ENCODE peak calls at places on chromosome 1, in eight cellular contexts. X, Y, P, I, G, N, W and V are unnamed samples.

GRCh38 chr1:23090056-23090455 is 70.8 kb downstream of the KDM1A start:
- DNase-seq in G (no peak), X (no peak), W (no peak), N (no peak), Y (no peak), P (no peak), I (no peak), V (no peak)

GRCh38 chr1:6130596-6130995 is 49.5 kb downstream of the CHD5 start:
- DNase-seq in Y (no peak), W (peak; percentile 29), N (no peak), P (no peak), G (no peak), X (no peak), I (no peak), V (no peak)

GRCh38 chr1:113783254-113784103 is 24.2 kb upstream of the PHTF1 start:
- DNase-seq in I (peak; percentile 67), X (peak; percentile 12), N (peak; percentile 9), Y (peak; percentile 66), P (no peak), W (no peak), G (peak; percentile 43), V (no peak)

GRCh38 chr1:4380564-4381168 is 273.7 kb upstream of the AJAP1 start:
- DNase-seq in W (no peak), N (no peak), P (no peak), X (peak; percentile 21), G (no peak), Y (no peak), I (no peak), V (no peak)

GRCh38 chr1:227939791-227940771 is 7.7 kb downstream of the WNT9A start:
- DNase-seq in Y (peak; percentile 10), W (peak; percentile 38), X (no peak), N (no peak), P (no peak), G (peak; percentile 10), I (no peak), V (no peak)

GRCh38 chr1:183807549-183808168 is 2.7 kb downstream of the RGL1 start:
- DNase-seq in P (peak; percentile 35), I (peak; percentile 64), N (peak; percentile 8), Y (no peak), X (peak; percentile 83), W (no peak), G (peak; percentile 41), V (peak; percentile 73)

GRCh38 chr1:95238304-95238703 is 4.3 kb downstream of the RWDD3 start:
- DNase-seq in I (peak; percentile 16), P (no peak), Y (no peak), G (no peak), N (no peak), W (no peak), X (no peak), V (no peak)

GRCh38 chr1:211547710-211548109 is 31.3 kb downstream of the SLC30A1 start:
- DNase-seq in N (no peak), I (no peak), P (no peak), G (no peak), W (no peak), X (no peak), Y (no peak), V (no peak)

GRCh38 chr1:85344256-85344694 is 67.8 kb upstream of the BCL10 start:
- DNase-seq in I (peak; percentile 56), X (peak; percentile 33), P (no peak), Y (no peak), G (peak; percentile 57), W (peak; percentile 54), N (peak; percentile 54), V (peak; percentile 63)

GRCh38 chr1:244970236-244970652 is 105.9 kb upstream of the HNRNPU start:
- DNase-seq in P (peak; percentile 81), Y (no peak), G (peak; percentile 85), W (peak; percentile 88), I (no peak), X (peak; percentile 67), N (peak; percentile 81), V (peak; percentile 65)

GRCh38 chr1:87024936-87025537 is 110.6 kb downstream of the HS2ST1 start:
- DNase-seq in N (no peak), G (no peak), Y (no peak), W (no peak), X (peak; percentile 30), I (peak; percentile 59), P (no peak), V (peak; percentile 62)

GRCh38 chr1:36673207-36673606 is 190.5 kb upstream of the CSF3R start:
- DNase-seq in N (no peak), W (no peak), G (no peak), X (no peak), P (no peak), Y (no peak), I (no peak), V (no peak)

DNA sequence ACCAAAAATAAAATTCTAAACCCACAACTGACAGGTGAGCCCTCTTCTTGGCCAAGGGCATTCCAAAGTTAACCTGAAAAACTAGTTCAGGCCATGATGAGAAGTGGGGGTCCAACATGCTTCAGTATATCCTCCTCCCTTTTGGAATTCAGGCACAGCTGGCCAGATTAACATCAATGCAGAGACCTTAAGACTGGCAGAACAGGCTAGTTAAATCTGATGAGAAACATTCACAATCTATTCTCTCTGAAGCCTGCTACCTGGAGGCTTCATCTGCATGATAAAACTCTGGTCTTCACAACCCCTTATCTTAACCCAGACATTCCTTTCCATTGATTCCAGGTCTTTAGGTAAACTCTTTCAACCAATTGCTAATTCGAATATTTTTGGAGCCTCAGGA is 26.7 kb upstream of the ZBTB8B start:
- DNase-seq in Y (no peak), P (no peak), W (no peak), I (no peak), X (no peak), G (no peak), N (no peak), V (no peak)
- H3K36me3 ChIP-seq in Y (no peaks in the 10 kb centered on the region), P (no peaks in the 10 kb centered on the region), W (no peaks in the 10 kb centered on the region), I (no peaks in the 10 kb centered on the region), X (no peaks in the 10 kb centered on the region), G (no peaks in the 10 kb centered on the region), N (no peaks in the 10 kb centered on the region), V (no peaks in the 10 kb centered on the region)

GRCh38 chr1:203166192-203166940 is 9.3 kb downstream of the MYBPH start:
- DNase-seq in P (no peak), G (no peak), N (peak; percentile 42), X (no peak), W (no peak), I (no peak), Y (peak; percentile 59), V (peak; percentile 26)

GRCh38 chr1:203168991-203169390 is 6.6 kb downstream of the MYBPH start:
- DNase-seq in X (no peak), Y (no peak), G (no peak), N (no peak), P (no peak), W (no peak), I (no peak), V (no peak)

GRCh38 chr1:203168256-203168786 is 7.3 kb downstream of the MYBPH start:
- DNase-seq in Y (no peak), I (no peak), G (no peak), W (no peak), X (no peak), P (no peak), N (no peak), V (no peak)

GRCh38 chr1:203167026-203167912 is 8.4 kb downstream of the MYBPH start:
- DNase-seq in I (no peak), N (no peak), P (no peak), W (no peak), Y (no peak), G (no peak), X (no peak), V (no peak)

DNA sequence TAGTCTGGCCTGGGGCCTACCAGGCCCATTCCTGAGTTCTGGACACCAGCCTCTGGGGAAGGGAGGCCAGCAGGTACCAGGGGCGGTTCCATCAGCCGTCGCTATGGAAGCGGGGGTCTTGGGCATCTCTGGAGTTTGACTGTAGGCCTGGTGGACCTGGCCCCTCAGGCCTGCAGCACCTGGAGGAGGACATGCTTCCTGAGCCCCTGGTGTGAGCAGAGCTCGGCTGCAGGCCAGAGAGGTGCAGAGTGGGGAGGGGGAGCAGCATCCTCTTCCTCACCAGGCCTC is 7.8 kb downstream of the MYBPH start:
- DNase-seq in I (no peak), W (no peak), X (no peak), G (no peak), Y (no peak), P (no peak), N (no peak), V (no peak)
- H3K4me1 ChIP-seq in I (no peaks in the 10 kb centered on the region), W (no peaks in the 10 kb centered on the region), X (no peaks in the 10 kb centered on the region), G (no peaks in the 10 kb centered on the region), Y (no peaks in the 10 kb centered on the region), P (no peaks in the 10 kb centered on the region), N (peaks cover 6% of the 10 kb centered on the region), V (no peaks in the 10 kb centered on the region)

GRCh38 chr1:151763990-151764389 is 694 bp upstream of the MRPL9 start:
- DNase-seq in N (no peak), Y (no peak), G (no peak), P (no peak), I (no peak), W (no peak), X (no peak), V (no peak)

GRCh38 chr1:151756291-151756690 is 7.0 kb downstream of the MRPL9 start:
- DNase-seq in P (no peak), X (peak; percentile 40), G (no peak), Y (no peak), W (no peak), N (no peak), I (peak; percentile 9), V (peak; percentile 43)

GRCh38 chr1:151762941-151763921 is at the start of gene MRPL9:
- DNase-seq in W (peak; percentile 87), P (peak; percentile 81), G (peak; percentile 80), Y (peak; percentile 86), N (peak; percentile 80), X (peak; percentile 80), I (peak; percentile 91), V (peak; percentile 89)

GRCh38 chr1:151759241-151759640 is 4.1 kb downstream of the MRPL9 start:
- DNase-seq in P (no peak), I (no peak), X (no peak), N (no peak), Y (no peak), G (no peak), W (no peak), V (no peak)

DNA sequence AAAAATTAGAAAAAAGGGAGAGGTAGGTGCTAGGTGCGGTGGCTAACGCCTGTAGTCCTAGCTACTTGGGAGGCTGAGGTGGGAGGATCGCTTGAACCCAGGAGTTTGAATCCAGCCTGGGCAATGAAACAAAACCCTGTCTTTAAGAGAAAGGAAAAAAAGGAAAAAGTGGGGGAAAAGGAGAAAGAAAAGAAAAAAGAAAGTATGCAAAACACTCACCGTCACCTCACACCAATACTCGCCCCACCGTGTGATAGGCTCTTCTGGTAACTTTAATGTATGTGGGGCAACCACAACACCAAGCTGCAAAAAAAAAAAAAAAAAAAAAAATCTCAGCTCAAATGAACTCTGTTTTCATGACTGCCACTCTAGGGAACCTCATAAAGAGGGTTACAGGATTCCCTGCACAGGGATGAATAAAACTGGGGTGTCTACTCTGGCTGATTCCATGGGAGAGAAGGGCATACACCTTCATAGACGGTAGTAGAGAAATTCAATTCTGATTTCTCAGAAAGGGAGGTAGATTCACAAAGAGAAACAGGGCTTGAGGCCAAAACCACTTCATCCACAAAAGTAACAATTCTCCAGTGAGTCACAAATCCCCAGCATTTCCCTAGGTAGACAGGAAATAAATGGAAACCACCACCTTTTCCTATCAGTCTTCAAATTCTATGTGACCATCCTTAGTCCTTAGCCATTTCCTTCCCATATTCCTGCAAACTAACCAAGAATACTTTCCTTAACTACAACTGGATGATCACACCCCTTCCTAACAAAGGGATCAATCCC is 2.5 kb downstream of the MRPL9 start:
- DNase-seq in I (no peak), W (no peak), Y (no peak), P (no peak), G (no peak), N (no peak), X (peak; percentile 17), V (peak; percentile 43)
- H3K36me3 ChIP-seq in I (peaks cover 37% of the 10 kb centered on the region), W (peaks cover 43% of the 10 kb centered on the region), Y (peaks cover 11% of the 10 kb centered on the region), P (peaks cover 43% of the 10 kb centered on the region), G (peaks cover 40% of the 10 kb centered on the region), N (peaks cover 23% of the 10 kb centered on the region), X (peaks cover 18% of the 10 kb centered on the region), V (peaks cover 33% of the 10 kb centered on the region)

GRCh38 chr1:33459766-33460543 is 12.5 kb upstream of the ZSCAN20 start:
- DNase-seq in N (no peak), G (no peak), I (no peak), W (no peak), Y (no peak), X (peak; percentile 68), P (no peak), V (peak; percentile 75)
- H3K4me1 ChIP-seq in N (peaks cover 14% of the 10 kb centered on the region), G (peaks cover 13% of the 10 kb centered on the region), I (peaks cover 24% of the 10 kb centered on the region), W (peaks cover 11% of the 10 kb centered on the region), Y (no peaks in the 10 kb centered on the region), X (peaks cover 36% of the 10 kb centered on the region), P (peaks cover 48% of the 10 kb centered on the region), V (peaks cover 34% of the 10 kb centered on the region)